ENCODE peak calls at places on chromosomes 13 and 19, in ten cellular contexts. V, O, L, X, W, R, J, K, Z and I are unnamed samples.

GRCh38 chr19:35088514-35088913 is 27.1 kb upstream of the FXYD3 start:
- DNase-seq in V (no peak), R (peak; percentile 63), O (no peak), K (no peak), Z (no peak), X (no peak), L (no peak), J (no peak), W (no peak), I (no peak)

GRCh38 chr19:28488006-28488405 is 724.9 kb downstream of the UQCRFS1 start:
- DNase-seq in K (no peak), X (no peak), L (no peak), J (no peak), O (no peak), R (no peak), W (no peak), V (no peak), Z (no peak), I (no peak)

GRCh38 chr19:3897936-3898335 is 17.5 kb downstream of the ATCAY start:
- DNase-seq in R (no peak), L (no peak), W (no peak), V (no peak), O (no peak), X (no peak), Z (no peak), J (peak; percentile 24), K (no peak), I (no peak)

GRCh38 chr13:60329221-60329983 is 67.6 kb upstream of the TDRD3 start:
- DNase-seq in R (no peak), L (no peak), W (no peak), O (no peak), K (no peak), X (no peak), J (no peak), V (no peak), Z (no peak), I (no peak)

GRCh38 chr19:14473915-14474578 is 1.1 kb downstream of the PTGER1 start:
- DNase-seq in V (peak; percentile 69), J (no peak), X (no peak), K (no peak), L (peak; percentile 54), W (no peak), Z (no peak), O (no peak), R (no peak), I (no peak)

GRCh38 chr19:17183858-17184271 is 31.3 kb upstream of the USE1 start:
- DNase-seq in L (no peak), K (no peak), V (no peak), R (no peak), Z (no peak), W (no peak), J (peak; percentile 58), X (no peak), O (no peak), I (no peak)

GRCh38 chr13:45823583-45823982 is 28.0 kb downstream of the SIAH3 start:
- DNase-seq in V (no peak), X (no peak), O (no peak), Z (no peak), J (no peak), W (no peak), L (no peak), R (no peak), K (no peak), I (no peak)

GRCh38 chr19:403221-404036 is 5.5 kb downstream of the C2CD4C start:
- DNase-seq in Z (no peak), W (no peak), X (no peak), O (no peak), R (no peak), J (no peak), K (peak; percentile 8), L (no peak), V (peak; percentile 25), I (no peak)

GRCh38 chr19:38417544-38418506 is 8.2 kb downstream of the RASGRP4 start:
- DNase-seq in L (peak; percentile 32), W (no peak), O (no peak), V (peak; percentile 85), K (peak; percentile 66), Z (peak; percentile 62), X (peak; percentile 25), R (no peak), J (peak; percentile 92), I (peak; percentile 65)

GRCh38 chr13:79194272-79194671 is 211.8 kb downstream of the RBM26 start:
- DNase-seq in O (no peak), J (peak; percentile 86), L (no peak), R (no peak), V (no peak), W (no peak), X (peak; percentile 2), Z (peak; percentile 38), K (no peak), I (no peak)

GRCh38 chr13:112968380-112968909 is 569 bp upstream of the MCF2L start:
- DNase-seq in R (no peak), J (peak; percentile 36), O (no peak), Z (peak; percentile 2), K (peak; percentile 83), X (peak; percentile 29), V (peak; percentile 69), L (no peak), W (peak; percentile 60), I (peak; percentile 55)

GRCh38 chr13:80550856-80551532 is 210.1 kb upstream of the SPRY2 start:
- DNase-seq in X (no peak), V (no peak), W (no peak), O (no peak), K (no peak), R (no peak), L (no peak), Z (no peak), J (no peak), I (no peak)

GRCh38 chr19:52946322-52947310 is 16.1 kb downstream of the ZNF816 start:
- DNase-seq in K (no peak), R (no peak), V (peak; percentile 86), W (no peak), X (no peak), L (no peak), O (no peak), J (no peak), Z (no peak), I (peak; percentile 51)

GRCh38 chr19:23046743-23047142 is 43.8 kb upstream of the ZNF728 start:
- DNase-seq in W (no peak), K (no peak), R (no peak), O (no peak), X (no peak), J (no peak), Z (no peak), L (no peak), V (no peak), I (no peak)

GRCh38 chr13:20272571-20273171 is 40.6 kb upstream of the GJB6 start:
- DNase-seq in K (no peak), V (no peak), O (no peak), L (no peak), X (no peak), J (no peak), R (no peak), Z (no peak), W (no peak), I (no peak)

GRCh38 chr13:32254416-32254815 is 60.7 kb downstream of the ZAR1L start:
- DNase-seq in O (no peak), R (no peak), X (no peak), Z (no peak), L (peak; percentile 41), V (no peak), J (no peak), W (no peak), K (no peak), I (no peak)

GRCh38 chr19:45362291-45362690 is 8.1 kb downstream of the ERCC2 start:
- DNase-seq in O (no peak), K (no peak), X (no peak), W (no peak), Z (no peak), J (no peak), L (no peak), V (no peak), R (no peak), I (no peak)

GRCh38 chr13:83220241-83220640 is 662.0 kb downstream of the SLITRK1 start:
- DNase-seq in Z (no peak), X (no peak), K (no peak), R (no peak), V (no peak), L (no peak), O (no peak), W (no peak), J (no peak), I (no peak)

GRCh38 chr13:113929628-113930615 is 44.0 kb downstream of the C13orf46 start:
- DNase-seq in O (no peak), J (no peak), W (peak; percentile 85), R (no peak), Z (no peak), K (peak; percentile 34), V (no peak), L (no peak), X (no peak), I (peak; percentile 16)

GRCh38 chr19:2983351-2984195 is 6.2 kb downstream of the TLE6 start:
- DNase-seq in O (peak; percentile 48), R (no peak), Z (no peak), X (no peak), K (no peak), V (peak; percentile 90), J (no peak), W (peak; percentile 95), L (peak; percentile 68), I (peak; percentile 74)

GRCh38 chr13:106182404-106182803 is 353.1 kb downstream of the EFNB2 start:
- DNase-seq in K (no peak), L (no peak), W (no peak), O (no peak), X (no peak), J (no peak), Z (no peak), R (peak; percentile 57), V (no peak), I (no peak)

GRCh38 chr13:20033486-20033885 is 75.0 kb downstream of the ZMYM2 start:
- DNase-seq in K (no peak), L (no peak), Z (no peak), W (no peak), V (no peak), R (no peak), O (no peak), X (no peak), J (no peak), I (no peak)

GRCh38 chr13:88263808-88264207 is 592.6 kb downstream of the SLITRK5 start:
- DNase-seq in Z (no peak), X (no peak), L (no peak), J (no peak), R (no peak), W (no peak), V (no peak), O (no peak), K (no peak), I (no peak)

GRCh38 chr13:33401238-33401637 is 115.7 kb upstream of the STARD13 start:
- DNase-seq in W (no peak), K (no peak), J (no peak), R (no peak), Z (no peak), L (no peak), O (no peak), X (no peak), V (peak; percentile 67), I (no peak)

GRCh38 chr13:46866150-46866549 is 30.7 kb downstream of the HTR2A start:
- DNase-seq in Z (no peak), R (peak; percentile 27), J (peak; percentile 5), X (no peak), O (peak; percentile 21), W (no peak), K (no peak), L (peak; percentile 22), V (peak; percentile 67), I (no peak)

GRCh38 chr13:29435125-29435911 is 160.2 kb downstream of the SLC7A1 start:
- DNase-seq in W (no peak), Z (no peak), R (peak; percentile 45), L (no peak), O (no peak), K (no peak), V (peak; percentile 50), J (no peak), X (no peak), I (no peak)

GRCh38 chr19:55336101-55336500 is 3.6 kb upstream of the KMT5C start:
- DNase-seq in X (no peak), O (no peak), W (no peak), V (no peak), L (peak; percentile 25), J (no peak), R (no peak), K (no peak), Z (no peak), I (no peak)

GRCh38 chr13:73661687-73662425 is 472.3 kb downstream of the KLF12 start:
- DNase-seq in Z (no peak), R (no peak), L (no peak), K (no peak), V (no peak), X (no peak), W (no peak), O (no peak), J (no peak), I (no peak)